ENCODE peak calls at places on chromosomes 4 and X, in eight cellular contexts. V is CD4-positive, alpha-beta memory T cell; D is heart right ventricle; G is GM23248; E is pancreas; S is NT2/D1; A is cardiac muscle cell; L is upper lobe of right lung. U is an unnamed sample. For H3K36me3 and H3K27me3, the result is how much of the 10 kb centered on the place peaks cover.

GRCh38 chr4:8639777-8640720 is 47.5 kb downstream of the CPZ start:
- DNase-seq in E (no peak), L (peak), A (no peak), G (no peak), D (no peak), S (no peak), V (no peak), U (no peak)

GRCh38 chr4:164442167-164442566 is 311.8 kb upstream of the SMIM31 start:
- DNase-seq in L (no peak), V (no peak), E (no peak), S (no peak), G (no peak), A (no peak), D (no peak), U (no peak)

GRCh38 chrX:108945883-108946523 is 209.6 kb upstream of the IRS4 start:
- DNase-seq in D (no peak), V (no peak), A (no peak), G (no peak), S (no peak), L (no peak), E (no peak), U (no peak)

GRCh38 chr4:173171098-173171497 is 2.5 kb downstream of the GALNT7 start:
- DNase-seq in E (no peak), G (peak), S (no peak), D (no peak), A (peak), V (no peak), L (no peak), U (peak)

GRCh38 chr4:187865914-187866313 is 129.7 kb upstream of the ZFP42 start:
- DNase-seq in E (no peak), S (no peak), A (no peak), D (no peak), G (no peak), L (no peak), V (no peak), U (no peak)

GRCh38 chrX:44228621-44229020 is 114.9 kb downstream of the EFHC2 start:
- DNase-seq in A (no peak), L (no peak), D (no peak), V (no peak), G (no peak), S (no peak), E (no peak), U (no peak)

GRCh38 chrX:82775426-82775825 is 732.7 kb upstream of the POU3F4 start:
- DNase-seq in L (no peak), S (no peak), V (no peak), A (no peak), E (no peak), D (no peak), G (no peak), U (no peak)

GRCh38 chrX:10555846-10556245 is 64.5 kb downstream of the MID1 start:
- DNase-seq in L (no peak), S (no peak), G (no peak), A (no peak), V (no peak), D (no peak), E (no peak), U (no peak)

GRCh38 chr4:152258804-152259708 is 276.8 kb downstream of the FBXW7 start:
- DNase-seq in E (no peak), D (no peak), S (no peak), L (no peak), A (no peak), V (no peak), G (peak), U (no peak)

GRCh38 chr4:4880492-4880891 is 21.0 kb downstream of the MSX1 start:
- DNase-seq in G (no peak), L (no peak), A (no peak), E (no peak), D (no peak), S (no peak), V (no peak), U (no peak)

GRCh38 chrX:23784487-23785301 is 1.7 kb downstream of the SAT1 start:
- DNase-seq in E (no peak), D (no peak), L (no peak), S (no peak), V (no peak), G (peak), A (no peak), U (no peak)

GRCh38 chr4:156593464-156593863 is 378.1 kb downstream of the PDGFC start:
- DNase-seq in G (peak), L (no peak), E (no peak), A (no peak), S (no peak), V (no peak), D (no peak), U (no peak)

GRCh38 chr4:85778809-85779124 is 303.8 kb downstream of the ARHGAP24 start:
- DNase-seq in S (no peak), E (peak), G (peak), V (no peak), D (no peak), L (no peak), A (no peak), U (no peak)

GRCh38 chr4:147733614-147734344 is 1.9 kb downstream of the ARHGAP10 start:
- DNase-seq in E (peak), L (no peak), D (peak), V (no peak), S (no peak), G (peak), A (peak), U (peak)

GRCh38 chr4:123418486-123418931 is 21.9 kb downstream of the SPRY1 start:
- DNase-seq in L (no peak), A (peak), E (no peak), D (peak), G (peak), S (peak), V (no peak), U (peak)

GRCh38 chrX:117274943-117275342 is 812.2 kb upstream of the CT83 start:
- DNase-seq in A (no peak), V (no peak), L (no peak), D (no peak), G (no peak), E (no peak), S (no peak), U (no peak)
- H3K36me3 ChIP-seq in A (under half), V (under half), L (under half), D (under half), G (under half), E (under half), S (under half), U (under half)

GRCh38 chr4:169618986-169619385 is 1.4 kb upstream of the CLCN3 start:
- DNase-seq in A (no peak), E (no peak), D (no peak), G (no peak), V (no peak), L (no peak), S (no peak), U (no peak)
- H3K4me3 ChIP-seq in A (peak), E (no peak), D (peak), G (peak), V (no peak), L (no peak), S (no peak), U (no peak)

DNA sequence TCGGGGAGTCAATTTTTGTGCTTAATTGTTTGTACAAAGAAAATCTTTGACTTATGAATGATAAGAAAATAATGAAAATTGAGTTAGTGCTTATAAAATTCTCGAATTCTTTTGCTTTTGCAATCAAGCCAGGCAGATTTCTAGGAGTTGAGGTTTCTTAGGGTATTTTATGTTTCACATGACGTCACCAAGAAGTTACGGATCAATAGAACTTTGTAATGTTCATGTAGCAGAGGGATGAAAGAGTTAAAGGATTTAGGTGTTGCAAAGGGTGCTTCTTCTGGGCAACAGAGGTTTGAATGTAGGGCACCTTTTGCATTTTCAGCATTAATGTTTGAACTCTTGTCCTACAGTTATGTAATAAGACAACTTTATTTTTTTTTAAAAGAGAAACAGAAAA is 19.4 kb downstream of the GBA3 start:
- DNase-seq in L (no peak), A (no peak), D (no peak), S (no peak), E (no peak), G (no peak), V (no peak), U (no peak)
- H3K27me3 ChIP-seq in L (under half), A (under half), D (under half), S (under half), E (under half), G (under half), V (under half), U (under half)

GRCh38 chrX:1403228-1403627 is 11.3 kb upstream of the SLC25A6 start:
- DNase-seq in G (no peak), E (no peak), V (no peak), S (no peak), A (no peak), L (peak), D (no peak), U (no peak)
- H3K36me3 ChIP-seq in G (under half), E (under half), V (under half), S (half or more), A (under half), L (half or more), D (half or more), U (under half)